ENCODE peak calls at places on chromosomes 1 and 21, in nine cellular contexts. F is brain microvascular endothelial cell, Y is nephron progenitor cell, V is uterus, S is endothelial cell, G is PC-3, U is psoas muscle, X is epithelial cell of esophagus, D is GM10248. H is an unnamed sample.

GRCh38 chr1:54016343-54017282 is 1.4 kb downstream of the LDLRAD1 start:
- DNase-seq in G (peak), D (no peak), V (no peak), Y (no peak), F (peak), U (no peak), X (peak), S (no peak), H (peak)

GRCh38 chr1:180505732-180506335 is 3.5 kb upstream of the ACBD6 start:
- DNase-seq in S (no peak), Y (no peak), V (no peak), F (no peak), U (no peak), X (peak), G (peak), D (no peak), H (peak)

GRCh38 chr21:42423197-42423675 is 19.5 kb downstream of the UBASH3A start:
- DNase-seq in X (no peak), S (no peak), V (no peak), D (peak), F (no peak), U (no peak), Y (no peak), G (no peak), H (no peak)

GRCh38 chr1:61674221-61674620 is 50.7 kb downstream of the TM2D1 start:
- DNase-seq in D (no peak), X (peak), F (peak), S (no peak), V (no peak), Y (no peak), U (no peak), G (no peak), H (no peak)

GRCh38 chr1:179591592-179592580 is at the start of gene TDRD5:
- DNase-seq in U (no peak), X (peak), F (no peak), Y (no peak), V (no peak), S (peak), D (peak), G (no peak), H (peak)

GRCh38 chr1:69123486-69123885 is 444.2 kb upstream of the LRRC7 start:
- DNase-seq in F (no peak), D (no peak), U (no peak), V (no peak), S (no peak), X (no peak), Y (no peak), G (no peak), H (no peak)

GRCh38 chr1:156750191-156750931 is 1.1 kb downstream of the HDGF start:
- DNase-seq in V (peak), U (no peak), D (no peak), S (no peak), F (no peak), X (peak), G (peak), Y (no peak), H (peak)

GRCh38 chr1:27785763-27786162 is 12.7 kb downstream of the STX12 start:
- DNase-seq in X (peak), S (no peak), D (no peak), V (no peak), U (no peak), Y (no peak), F (peak), G (peak), H (peak)

GRCh38 chr1:174247472-174247871 is 88.2 kb downstream of the RABGAP1L start:
- DNase-seq in U (no peak), D (no peak), G (no peak), F (no peak), V (no peak), Y (no peak), S (no peak), X (no peak), H (no peak)

GRCh38 chr1:205248793-205249601 is 21.3 kb downstream of the TMCC2 start:
- DNase-seq in Y (no peak), X (no peak), D (no peak), V (peak), S (no peak), U (peak), F (no peak), G (no peak), H (peak)

GRCh38 chr1:219659005-219659632 is 46.2 kb upstream of the ZC3H11B start:
- DNase-seq in S (no peak), U (no peak), X (no peak), G (no peak), V (no peak), Y (no peak), D (no peak), F (peak), H (no peak)

GRCh38 chr1:215569987-215570824 is 3.1 kb downstream of the KCTD3 start:
- DNase-seq in F (no peak), Y (no peak), D (no peak), S (no peak), X (no peak), V (no peak), U (no peak), G (peak), H (peak)

GRCh38 chr21:26117972-26118367 is 52.6 kb downstream of the APP start:
- DNase-seq in S (no peak), G (no peak), U (no peak), D (no peak), X (no peak), Y (no peak), V (no peak), F (no peak), H (no peak)

GRCh38 chr1:29970747-29971325 is 734.5 kb downstream of the PTPRU start:
- DNase-seq in D (no peak), F (no peak), Y (no peak), G (no peak), V (no peak), X (no peak), U (no peak), S (no peak), H (no peak)

GRCh38 chr21:43893536-43894205 is 28.6 kb downstream of the AGPAT3 start:
- DNase-seq in F (no peak), X (peak), G (no peak), U (no peak), D (peak), V (no peak), Y (no peak), S (no peak), H (no peak)

DNA sequence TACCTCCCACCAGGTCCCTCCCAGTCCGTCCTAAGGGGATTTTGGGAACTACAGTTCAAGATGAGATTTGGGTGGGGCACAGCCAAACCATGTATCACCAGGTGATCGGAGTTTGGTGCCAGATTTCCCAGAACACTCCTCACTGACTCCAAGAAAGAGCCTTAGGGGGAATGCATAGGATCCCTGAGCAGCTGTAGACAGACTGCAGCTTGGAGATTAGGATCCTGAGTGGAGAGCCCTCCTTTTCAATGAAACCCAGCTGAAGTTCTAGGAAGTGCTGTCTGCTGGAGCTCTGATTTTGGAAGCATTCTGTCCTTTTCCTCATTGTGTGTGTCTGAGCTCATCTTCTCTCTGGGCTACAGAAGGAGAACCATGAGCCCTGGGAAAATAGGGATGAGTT is 40.6 kb downstream of the FHAD1 start:
- DNase-seq in D (no peak), X (no peak), F (no peak), G (no peak), V (no peak), S (no peak), U (no peak), Y (no peak), H (no peak)
- TF ChIP-seq CTCF in D (no peak), X (no peak), F (no peak), G (no peak), V (no peak), S (no peak), U (no peak), Y (no peak), H (no peak)

DNA sequence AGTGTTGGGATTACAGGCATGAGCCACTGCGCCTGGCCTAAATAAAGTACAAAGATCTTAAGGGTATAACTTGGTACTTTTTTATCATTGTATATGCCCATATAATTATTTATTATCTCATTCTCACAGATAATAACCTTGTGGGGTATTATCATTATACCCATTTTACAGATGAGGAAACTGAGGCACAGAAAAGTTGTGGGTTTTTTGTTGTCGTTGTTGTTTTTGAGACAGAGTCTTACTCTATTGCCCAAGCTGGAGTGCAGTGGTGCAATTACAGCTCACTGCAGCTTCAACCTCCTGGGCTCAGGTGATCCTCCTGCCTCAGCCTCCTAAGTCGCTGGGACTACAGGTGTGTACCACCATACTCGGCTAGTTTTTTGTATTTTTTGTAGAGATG is 4.1 kb downstream of the CGN start:
- DNase-seq in Y (no peak), D (no peak), G (no peak), S (no peak), X (no peak), F (no peak), U (no peak), V (no peak), H (no peak)
- TF ChIP-seq CTCF in Y (no peak), D (no peak), G (no peak), S (no peak), X (no peak), F (no peak), U (no peak), V (no peak), H (no peak)

GRCh38 chr21:28018741-28019669 is 973.7 kb downstream of the LTN1 start:
- DNase-seq in U (peak), V (no peak), G (peak), D (no peak), F (no peak), S (no peak), Y (no peak), X (no peak), H (peak)
- TF ChIP-seq CTCF in U (peak), V (no peak), G (peak), D (peak), F (peak), S (no peak), Y (no peak), X (no peak), H (no peak)

DNA sequence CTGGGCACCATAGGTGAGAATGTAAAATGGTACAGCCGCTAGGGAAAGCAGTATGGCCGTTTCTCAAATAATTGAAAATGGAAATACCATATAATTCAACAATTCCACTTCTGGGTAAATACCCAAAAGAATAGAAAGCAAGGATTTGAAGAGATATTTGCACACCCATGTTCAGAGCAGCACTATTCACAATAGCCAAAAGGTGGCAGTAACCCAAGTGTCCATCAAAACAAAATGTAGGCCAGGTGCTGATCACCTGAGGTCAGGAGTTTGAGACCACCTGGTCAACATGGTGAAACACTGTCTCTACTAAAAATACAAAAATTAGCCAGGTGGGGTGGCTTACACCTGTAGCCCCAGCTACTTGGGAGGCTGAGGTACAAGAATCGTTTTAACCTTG is 62.1 kb downstream of the OLIG1 start:
- DNase-seq in U (no peak), V (no peak), X (peak), S (no peak), F (no peak), Y (no peak), G (peak), D (no peak), H (peak)
- TF ChIP-seq CTCF in U (no peak), V (no peak), X (peak), S (no peak), F (peak), Y (no peak), G (peak), D (peak), H (peak)

H was measured in MCF 10A.